ENCODE peak calls at places on chromosomes 6 and 20, in six cellular contexts. H is effector memory CD8-positive, alpha-beta T cell; Z is HL-60; D is lower lobe of right lung; U is tibial nerve; G is pancreas. R is an unnamed sample.

GRCh38 chr6:15516378-15516777 is 146.4 kb downstream of the DTNBP1 start:
- DNase-seq in H (no peak), Z (no peak), D (no peak), U (no peak), G (no peak), R (no peak)

GRCh38 chr6:31579119-31579505 is 3.1 kb downstream of the LTB start:
- DNase-seq in H (no peak), Z (no peak), D (no peak), U (no peak), G (no peak), R (no peak)

GRCh38 chr6:114747995-114748625 is 405.3 kb upstream of the HS3ST5 start:
- DNase-seq in H (no peak), Z (no peak), D (peak), U (peak), G (no peak), R (no peak)

GRCh38 chr20:57381596-57382503 is 9.3 kb upstream of the RBM38 start:
- DNase-seq in H (peak), Z (no peak), D (peak), U (peak), G (peak), R (peak)

GRCh38 chr20:46984391-46984790 is 89.7 kb downstream of the EYA2 start:
- DNase-seq in H (no peak), Z (no peak), D (no peak), U (no peak), G (no peak), R (no peak)

GRCh38 chr6:1608976-1609661 is 596 bp upstream of the FOXC1 start:
- DNase-seq in H (no peak), Z (no peak), D (no peak), U (no peak), G (peak), R (no peak)

GRCh38 chr6:39952170-39952569 is 17.9 kb upstream of the MOCS1 start:
- DNase-seq in H (no peak), Z (no peak), D (no peak), U (peak), G (no peak), R (no peak)

GRCh38 chr6:3090013-3090412 is 21.7 kb downstream of the RIPK1 start:
- DNase-seq in H (no peak), Z (no peak), D (no peak), U (no peak), G (no peak), R (no peak)

GRCh38 chr6:55276745-55277627 is 50.3 kb upstream of the GFRAL start:
- DNase-seq in H (no peak), Z (peak), D (no peak), U (peak), G (no peak), R (no peak)

GRCh38 chr20:25623225-25623735 is 534 bp downstream of the NANP start:
- DNase-seq in H (peak), Z (no peak), D (peak), U (peak), G (peak), R (no peak)

GRCh38 chr20:53829706-53830521 is 236.3 kb upstream of the ZNF217 start:
- DNase-seq in H (no peak), Z (no peak), D (no peak), U (no peak), G (no peak), R (no peak)

GRCh38 chr6:11645016-11645415 is 107.5 kb downstream of the TMEM170B start:
- DNase-seq in H (no peak), Z (no peak), D (no peak), U (no peak), G (no peak), R (no peak)

GRCh38 chr6:11290027-11290426 is 57.6 kb upstream of the NEDD9 start:
- DNase-seq in H (no peak), Z (no peak), D (no peak), U (no peak), G (no peak), R (no peak)

GRCh38 chr6:26033132-26033941 is 53.9 kb upstream of the HFE start:
- DNase-seq in H (peak), Z (no peak), D (peak), U (peak), G (peak), R (peak)

GRCh38 chr6:28673800-28674671 is 148.4 kb downstream of the GPX5 start:
- DNase-seq in H (no peak), Z (peak), D (no peak), U (no peak), G (no peak), R (no peak)

GRCh38 chr6:141451508-141452353 is 681.0 kb upstream of the GJE1 start:
- DNase-seq in H (no peak), Z (no peak), D (no peak), U (no peak), G (no peak), R (no peak)

GRCh38 chr6:79461205-79461604 is 76.0 kb downstream of the LCA5 start:
- DNase-seq in H (no peak), Z (no peak), D (no peak), U (no peak), G (no peak), R (no peak)

GRCh38 chr6:133568970-133569889 is 319.7 kb upstream of the TCF21 start:
- DNase-seq in H (no peak), Z (no peak), D (no peak), U (peak), G (no peak), R (no peak)

GRCh38 chr6:12528581-12529363 is 187.8 kb upstream of the PHACTR1 start:
- DNase-seq in H (no peak), Z (no peak), D (no peak), U (no peak), G (no peak), R (no peak)

GRCh38 chr6:62999796-63000195 is 211.5 kb upstream of the FKBP1C start:
- DNase-seq in H (no peak), Z (no peak), D (no peak), U (no peak), G (no peak), R (no peak)

GRCh38 chr6:137323860-137324259 is 104.7 kb upstream of the IFNGR1 start:
- DNase-seq in H (no peak), Z (no peak), D (no peak), U (no peak), G (no peak), R (no peak)

GRCh38 chr6:132746049-132746448 is 11.7 kb downstream of the VNN2 start:
- DNase-seq in H (no peak), Z (peak), D (no peak), U (no peak), G (no peak), R (peak)

GRCh38 chr20:7841967-7842301 is 98.3 kb downstream of the HAO1 start:
- DNase-seq in H (no peak), Z (no peak), D (no peak), U (no peak), G (no peak), R (no peak)

GRCh38 chr6:93369586-93370134 is 49.7 kb downstream of the EPHA7 start:
- DNase-seq in H (no peak), Z (no peak), D (no peak), U (no peak), G (no peak), R (no peak)

GRCh38 chr6:35664945-35665344 is 23.8 kb downstream of the FKBP5 start:
- DNase-seq in H (no peak), Z (no peak), D (no peak), U (no peak), G (no peak), R (no peak)

GRCh38 chr6:152087096-152087495 is 279.6 kb downstream of the ESR1 start:
- DNase-seq in H (no peak), Z (no peak), D (no peak), U (no peak), G (no peak), R (no peak)

R was measured in natural killer cell treated with Interleukin-12 subunit alpha and Interleukin-12 subunit beta and Interleukin-15 and Interleukin-18, amount 100 ng/mL, for 72 hours.